ENCODE peak calls at places on chromosomes 2 and 18, in seven cellular contexts. One of them, this sample, is unnamed. For H3K4me1 and H3K36me3, the result is how much of the 10 kb centered on the place peaks cover.

GRCh38 chr18:76721207-76721996 is 101.0 kb upstream of the ZNF236 start:
- DNase-seq in tibial artery: no peak
- DNase-seq in psoas muscle: no peak
- DNase-seq in endothelial cell of umbilical vein: no peak
- DNase-seq in heart left ventricle: no peak
- DNase-seq in right lobe of liver: no peak
- DNase-seq in pancreas: no peak
- DNase-seq in this sample: peak

GRCh38 chr2:240564571-240565266 is 3.6 kb upstream of the RNPEPL1 start:
- DNase-seq in tibial artery: peak
- DNase-seq in psoas muscle: no peak
- DNase-seq in endothelial cell of umbilical vein: no peak
- DNase-seq in heart left ventricle: no peak
- DNase-seq in right lobe of liver: no peak
- DNase-seq in pancreas: no peak
- DNase-seq in this sample: no peak

GRCh38 chr2:239296020-239296932 is 104.5 kb downstream of the HDAC4 start:
- DNase-seq in tibial artery: peak
- DNase-seq in psoas muscle: peak
- DNase-seq in endothelial cell of umbilical vein: no peak
- DNase-seq in heart left ventricle: peak
- DNase-seq in right lobe of liver: peak
- DNase-seq in pancreas: no peak
- DNase-seq in this sample: no peak

GRCh38 chr2:136990316-136990715 is 225.0 kb downstream of the THSD7B start:
- DNase-seq in tibial artery: no peak
- DNase-seq in psoas muscle: no peak
- DNase-seq in endothelial cell of umbilical vein: no peak
- DNase-seq in heart left ventricle: no peak
- DNase-seq in right lobe of liver: no peak
- DNase-seq in pancreas: no peak
- DNase-seq in this sample: no peak

GRCh38 chr2:237125967-237126366 is 40.3 kb downstream of the COPS8 start:
- DNase-seq in tibial artery: no peak
- DNase-seq in psoas muscle: no peak
- DNase-seq in endothelial cell of umbilical vein: no peak
- DNase-seq in heart left ventricle: no peak
- DNase-seq in right lobe of liver: no peak
- DNase-seq in pancreas: no peak
- DNase-seq in this sample: no peak

GRCh38 chr2:108625828-108626195 is 91.5 kb downstream of the LIMS1 start:
- DNase-seq in tibial artery: no peak
- DNase-seq in psoas muscle: no peak
- DNase-seq in endothelial cell of umbilical vein: no peak
- DNase-seq in heart left ventricle: no peak
- DNase-seq in right lobe of liver: no peak
- DNase-seq in pancreas: no peak
- DNase-seq in this sample: no peak

GRCh38 chr18:23032030-23032582 is 99.0 kb downstream of the RBBP8 start:
- DNase-seq in tibial artery: no peak
- DNase-seq in psoas muscle: no peak
- DNase-seq in endothelial cell of umbilical vein: peak
- DNase-seq in heart left ventricle: no peak
- DNase-seq in right lobe of liver: no peak
- DNase-seq in pancreas: no peak
- DNase-seq in this sample: no peak

GRCh38 chr18:11154983-11155759 is 5.8 kb upstream of the PIEZO2 start:
- DNase-seq in tibial artery: no peak
- DNase-seq in psoas muscle: no peak
- DNase-seq in endothelial cell of umbilical vein: no peak
- DNase-seq in heart left ventricle: no peak
- DNase-seq in right lobe of liver: no peak
- DNase-seq in pancreas: no peak
- DNase-seq in this sample: no peak

GRCh38 chr2:199303814-199304213 is 153.9 kb downstream of the SATB2 start:
- DNase-seq in tibial artery: no peak
- DNase-seq in psoas muscle: no peak
- DNase-seq in endothelial cell of umbilical vein: peak
- DNase-seq in heart left ventricle: no peak
- DNase-seq in right lobe of liver: no peak
- DNase-seq in pancreas: no peak
- DNase-seq in this sample: no peak

GRCh38 chr2:204945376-204945775 is 400.1 kb downstream of the PARD3B start:
- DNase-seq in tibial artery: no peak
- DNase-seq in psoas muscle: no peak
- DNase-seq in endothelial cell of umbilical vein: no peak
- DNase-seq in heart left ventricle: no peak
- DNase-seq in right lobe of liver: no peak
- DNase-seq in pancreas: no peak
- DNase-seq in this sample: no peak

GRCh38 chr2:166091439-166091838 is 36.4 kb downstream of the SCN1A start:
- DNase-seq in tibial artery: no peak
- DNase-seq in psoas muscle: no peak
- DNase-seq in endothelial cell of umbilical vein: no peak
- DNase-seq in heart left ventricle: no peak
- DNase-seq in right lobe of liver: no peak
- DNase-seq in pancreas: no peak
- DNase-seq in this sample: no peak

GRCh38 chr18:37260367-37261093 is 305.1 kb downstream of the CELF4 start:
- DNase-seq in tibial artery: no peak
- DNase-seq in psoas muscle: no peak
- DNase-seq in endothelial cell of umbilical vein: no peak
- DNase-seq in heart left ventricle: no peak
- DNase-seq in right lobe of liver: no peak
- DNase-seq in pancreas: no peak
- DNase-seq in this sample: no peak

GRCh38 chr2:30113617-30114293 is 33.1 kb upstream of the YPEL5 start:
- DNase-seq in tibial artery: peak
- DNase-seq in psoas muscle: no peak
- DNase-seq in endothelial cell of umbilical vein: peak
- DNase-seq in heart left ventricle: no peak
- DNase-seq in right lobe of liver: no peak
- DNase-seq in pancreas: no peak
- DNase-seq in this sample: no peak

GRCh38 chr2:158619496-158619895 is 162.7 kb downstream of the PKP4 start:
- DNase-seq in tibial artery: no peak
- DNase-seq in psoas muscle: no peak
- DNase-seq in endothelial cell of umbilical vein: peak
- DNase-seq in heart left ventricle: no peak
- DNase-seq in right lobe of liver: no peak
- DNase-seq in pancreas: no peak
- DNase-seq in this sample: no peak

GRCh38 chr18:36050479-36050878 is 16.9 kb downstream of the RPRD1A start:
- DNase-seq in tibial artery: no peak
- DNase-seq in psoas muscle: no peak
- DNase-seq in endothelial cell of umbilical vein: no peak
- DNase-seq in heart left ventricle: no peak
- DNase-seq in right lobe of liver: no peak
- DNase-seq in pancreas: no peak
- DNase-seq in this sample: no peak

GRCh38 chr2:46874236-46874929 is 41.2 kb downstream of the MCFD2 start:
- DNase-seq in tibial artery: peak
- DNase-seq in psoas muscle: no peak
- DNase-seq in endothelial cell of umbilical vein: no peak
- DNase-seq in heart left ventricle: no peak
- DNase-seq in right lobe of liver: no peak
- DNase-seq in pancreas: no peak
- DNase-seq in this sample: no peak

GRCh38 chr2:149166958-149167810 is 128.7 kb downstream of the LYPD6B start:
- DNase-seq in tibial artery: no peak
- DNase-seq in psoas muscle: no peak
- DNase-seq in endothelial cell of umbilical vein: no peak
- DNase-seq in heart left ventricle: no peak
- DNase-seq in right lobe of liver: no peak
- DNase-seq in pancreas: no peak
- DNase-seq in this sample: no peak

GRCh38 chr18:58013241-58014211 is 30.5 kb upstream of the NEDD4L start:
- DNase-seq in tibial artery: no peak
- DNase-seq in psoas muscle: no peak
- DNase-seq in endothelial cell of umbilical vein: no peak
- DNase-seq in heart left ventricle: no peak
- DNase-seq in right lobe of liver: no peak
- DNase-seq in pancreas: no peak
- DNase-seq in this sample: no peak

DNA sequence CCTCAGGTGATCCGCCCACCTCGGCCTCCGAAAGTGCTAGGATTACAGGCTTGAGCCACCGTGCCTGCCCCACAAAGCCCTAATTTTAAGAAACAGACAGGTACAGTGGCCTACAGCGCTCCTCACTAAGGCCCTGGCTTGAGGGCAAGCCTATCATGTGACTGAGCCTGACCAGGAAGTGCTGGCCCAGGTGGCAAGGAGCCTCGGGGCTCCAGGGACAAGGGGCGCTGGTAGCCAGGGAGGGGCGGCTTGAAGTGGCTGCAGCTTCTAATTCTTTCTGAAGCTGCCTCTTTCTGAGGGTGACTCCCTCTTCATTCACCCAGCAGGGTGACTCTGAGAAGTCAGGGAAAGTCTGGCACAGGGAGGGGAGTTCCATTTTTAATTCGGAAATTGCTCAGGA is 115.8 kb downstream of the FAM210A start:
- DNase-seq in tibial artery: no peak
- DNase-seq in psoas muscle: no peak
- DNase-seq in endothelial cell of umbilical vein: peak
- DNase-seq in heart left ventricle: no peak
- DNase-seq in right lobe of liver: no peak
- DNase-seq in pancreas: no peak
- DNase-seq in this sample: no peak
- H3K4me3 ChIP-seq in tibial artery: peak
- H3K4me3 ChIP-seq in psoas muscle: peak
- H3K4me3 ChIP-seq in endothelial cell of umbilical vein: no peak
- H3K4me3 ChIP-seq in heart left ventricle: no peak
- H3K4me3 ChIP-seq in right lobe of liver: no peak
- H3K4me3 ChIP-seq in pancreas: no peak
- H3K4me3 ChIP-seq in this sample: no peak

GRCh38 chr2:202671317-202672035 is 36.7 kb downstream of the FAM117B start:
- DNase-seq in tibial artery: no peak
- DNase-seq in psoas muscle: no peak
- DNase-seq in endothelial cell of umbilical vein: no peak
- DNase-seq in heart left ventricle: no peak
- DNase-seq in right lobe of liver: no peak
- DNase-seq in pancreas: no peak
- DNase-seq in this sample: no peak
- H3K4me1 ChIP-seq in tibial artery: under half
- H3K4me1 ChIP-seq in psoas muscle: under half
- H3K4me1 ChIP-seq in endothelial cell of umbilical vein: under half
- H3K4me1 ChIP-seq in heart left ventricle: under half
- H3K4me1 ChIP-seq in right lobe of liver: under half
- H3K4me1 ChIP-seq in pancreas: under half
- H3K4me1 ChIP-seq in this sample: under half

GRCh38 chr18:12315481-12315880 is 7.4 kb downstream of the TUBB6 start:
- DNase-seq in tibial artery: no peak
- DNase-seq in psoas muscle: no peak
- DNase-seq in endothelial cell of umbilical vein: no peak
- DNase-seq in heart left ventricle: no peak
- DNase-seq in right lobe of liver: no peak
- DNase-seq in pancreas: no peak
- DNase-seq in this sample: no peak

GRCh38 chr18:12318857-12319256 is 10.8 kb downstream of the TUBB6 start:
- DNase-seq in tibial artery: no peak
- DNase-seq in psoas muscle: no peak
- DNase-seq in endothelial cell of umbilical vein: no peak
- DNase-seq in heart left ventricle: no peak
- DNase-seq in right lobe of liver: no peak
- DNase-seq in pancreas: no peak
- DNase-seq in this sample: no peak

GRCh38 chr18:12317664-12318333 is 9.8 kb downstream of the TUBB6 start:
- DNase-seq in tibial artery: no peak
- DNase-seq in psoas muscle: no peak
- DNase-seq in endothelial cell of umbilical vein: no peak
- DNase-seq in heart left ventricle: no peak
- DNase-seq in right lobe of liver: no peak
- DNase-seq in pancreas: no peak
- DNase-seq in this sample: no peak

GRCh38 chr18:12315911-12316310 is 7.9 kb downstream of the TUBB6 start:
- DNase-seq in tibial artery: no peak
- DNase-seq in psoas muscle: no peak
- DNase-seq in endothelial cell of umbilical vein: no peak
- DNase-seq in heart left ventricle: peak
- DNase-seq in right lobe of liver: no peak
- DNase-seq in pancreas: peak
- DNase-seq in this sample: no peak

DNA sequence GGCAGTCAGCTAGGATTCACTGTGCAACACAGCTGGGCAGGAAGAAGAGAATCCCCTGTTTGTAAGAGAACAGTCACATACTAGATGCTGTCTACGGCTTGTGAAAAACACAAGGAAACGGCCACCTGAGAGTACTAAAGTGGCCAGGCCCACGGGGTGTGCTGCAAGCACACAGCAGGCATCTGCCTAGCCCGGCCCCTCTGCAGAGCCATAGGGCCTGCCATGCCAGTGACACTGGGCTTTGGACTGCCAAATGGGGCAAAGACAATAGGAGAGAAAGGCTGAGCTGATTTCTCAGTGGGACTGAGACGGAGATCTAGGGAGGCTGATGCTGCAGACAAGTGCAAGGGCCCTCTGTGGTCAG is 10.3 kb downstream of the TUBB6 start:
- DNase-seq in tibial artery: no peak
- DNase-seq in psoas muscle: peak
- DNase-seq in endothelial cell of umbilical vein: no peak
- DNase-seq in heart left ventricle: no peak
- DNase-seq in right lobe of liver: no peak
- DNase-seq in pancreas: no peak
- DNase-seq in this sample: no peak
- H3K36me3 ChIP-seq in tibial artery: under half
- H3K36me3 ChIP-seq in psoas muscle: under half
- H3K36me3 ChIP-seq in endothelial cell of umbilical vein: under half
- H3K36me3 ChIP-seq in heart left ventricle: half or more
- H3K36me3 ChIP-seq in right lobe of liver: under half
- H3K36me3 ChIP-seq in pancreas: under half
- H3K36me3 ChIP-seq in this sample: under half

DNA sequence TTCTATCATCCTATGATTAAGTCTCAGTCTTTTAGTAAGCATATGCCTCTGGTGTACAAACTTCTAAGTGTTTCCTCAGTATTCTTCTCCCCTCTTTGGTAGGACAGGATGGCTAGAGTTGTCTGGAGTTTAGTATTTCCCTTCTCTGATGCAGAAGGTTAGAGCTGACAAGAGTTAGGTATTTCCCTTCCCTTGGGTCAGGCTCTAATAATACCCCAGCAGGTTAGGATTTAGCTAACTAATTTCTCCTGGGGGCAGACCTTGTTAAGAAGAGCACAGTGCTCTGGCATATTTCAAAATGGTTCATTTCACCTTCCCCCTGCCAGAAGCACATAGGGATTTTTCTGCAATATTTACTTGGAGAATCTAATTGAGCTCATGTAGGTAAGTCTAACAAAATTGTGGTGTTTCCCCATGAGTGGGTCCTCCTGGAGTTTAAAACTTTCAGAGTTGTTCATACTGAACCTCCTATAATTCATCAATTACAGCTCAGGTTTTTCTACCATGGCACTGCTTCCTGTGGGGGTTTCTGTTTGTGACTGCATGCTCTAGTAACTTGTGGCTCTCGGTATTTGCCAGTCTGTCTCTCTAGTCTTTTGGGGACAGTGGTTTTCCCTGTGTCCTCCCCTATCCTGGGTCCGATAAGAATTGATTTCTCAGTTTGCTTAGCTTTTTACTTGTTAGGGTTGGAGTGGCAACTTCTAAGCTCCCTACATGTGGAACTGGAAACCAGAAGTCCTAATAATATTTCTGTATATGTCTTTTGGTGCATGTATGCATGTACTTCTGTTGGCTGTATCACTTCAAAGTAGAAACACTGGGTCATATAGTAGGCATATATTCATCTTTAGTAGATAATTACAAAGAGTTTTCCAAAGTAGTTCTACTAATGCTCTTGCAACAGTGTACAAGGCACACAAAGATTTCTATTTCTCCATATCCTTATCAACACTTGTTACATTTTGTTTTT is 77.7 kb downstream of the GDF7 start:
- DNase-seq in tibial artery: no peak
- DNase-seq in psoas muscle: no peak
- DNase-seq in endothelial cell of umbilical vein: no peak
- DNase-seq in heart left ventricle: no peak
- DNase-seq in right lobe of liver: no peak
- DNase-seq in pancreas: no peak
- DNase-seq in this sample: no peak
- H3K4me3 ChIP-seq in tibial artery: no peak
- H3K4me3 ChIP-seq in psoas muscle: no peak
- H3K4me3 ChIP-seq in endothelial cell of umbilical vein: no peak
- H3K4me3 ChIP-seq in heart left ventricle: no peak
- H3K4me3 ChIP-seq in right lobe of liver: no peak
- H3K4me3 ChIP-seq in pancreas: no peak
- H3K4me3 ChIP-seq in this sample: no peak

This sample was measured in effector memory CD4-positive, alpha-beta T cell.